ENCODE peak calls at places on chromosomes 2 and 18, in ten cellular contexts. U is CD8-positive, alpha-beta memory T cell; J is GM23248; G is NT2/D1; K is choroid plexus epithelial cell; Q is right lobe of liver; C is lower lobe of right lung; Z is CD8-positive, alpha-beta T cell; R is foreskin fibroblast; V is prostate gland. W is an unnamed sample.

GRCh38 chr2:227132986-227133385 is 31.0 kb downstream of the COL4A4 start:
- DNase-seq in U (no peak), J (no peak), G (no peak), K (no peak), Q (peak), C (no peak), Z (no peak), R (no peak), V (no peak), W (no peak)

GRCh38 chr2:196696423-196697073 is 57.0 kb downstream of the CCDC150 start:
- DNase-seq in U (no peak), J (peak), G (no peak), K (peak), Q (no peak), C (no peak), Z (no peak), R (peak), V (no peak), W (peak)

GRCh38 chr2:189082576-189082975 is 97.0 kb downstream of the COL5A2 start:
- DNase-seq in U (no peak), J (peak), G (no peak), K (peak), Q (no peak), C (peak), Z (no peak), R (peak), V (no peak), W (no peak)

GRCh38 chr2:226002438-226002837 is 602.9 kb downstream of the NYAP2 start:
- DNase-seq in U (no peak), J (peak), G (no peak), K (peak), Q (no peak), C (no peak), Z (no peak), R (peak), V (no peak), W (peak)

GRCh38 chr2:16138811-16139662 is 198.7 kb downstream of the MYCN start:
- DNase-seq in U (no peak), J (no peak), G (no peak), K (no peak), Q (no peak), C (no peak), Z (no peak), R (no peak), V (no peak), W (no peak)

GRCh38 chr18:12238861-12239260 is 15.3 kb upstream of the CIDEA start:
- DNase-seq in U (no peak), J (peak), G (no peak), K (peak), Q (no peak), C (no peak), Z (no peak), R (peak), V (no peak), W (no peak)

GRCh38 chr18:58695772-58696171 is 24.5 kb downstream of the MALT1 start:
- DNase-seq in U (no peak), J (no peak), G (no peak), K (no peak), Q (no peak), C (no peak), Z (no peak), R (no peak), V (no peak), W (no peak)

GRCh38 chr18:61379827-61380226 is 46.6 kb downstream of the CDH20 start:
- DNase-seq in U (no peak), J (no peak), G (no peak), K (no peak), Q (no peak), C (no peak), Z (no peak), R (no peak), V (no peak), W (no peak)

GRCh38 chr2:236657801-236658200 is 88.2 kb downstream of the ACKR3 start:
- DNase-seq in U (no peak), J (no peak), G (no peak), K (peak), Q (no peak), C (no peak), Z (no peak), R (no peak), V (no peak), W (no peak)

GRCh38 chr2:26679857-26680256 is 12.7 kb upstream of the KCNK3 start:
- DNase-seq in U (no peak), J (no peak), G (no peak), K (no peak), Q (no peak), C (no peak), Z (no peak), R (no peak), V (no peak), W (no peak)

GRCh38 chr2:112733449-112733848 is 12.6 kb downstream of the NT5DC4 start:
- DNase-seq in U (no peak), J (no peak), G (no peak), K (no peak), Q (no peak), C (no peak), Z (no peak), R (no peak), V (no peak), W (no peak)

GRCh38 chr2:142140434-142140845 is 9.6 kb upstream of the LRP1B start:
- DNase-seq in U (no peak), J (peak), G (peak), K (peak), Q (no peak), C (no peak), Z (no peak), R (peak), V (no peak), W (peak)

GRCh38 chr18:58168986-58169385 is 125.0 kb downstream of the NEDD4L start:
- DNase-seq in U (no peak), J (no peak), G (no peak), K (no peak), Q (no peak), C (no peak), Z (no peak), R (no peak), V (no peak), W (no peak)

GRCh38 chr2:53933329-53933728 is 37.5 kb downstream of the PSME4 start:
- DNase-seq in U (no peak), J (no peak), G (no peak), K (peak), Q (no peak), C (no peak), Z (no peak), R (no peak), V (no peak), W (no peak)

GRCh38 chr18:70720607-70721006 is 431.8 kb downstream of the SOCS6 start:
- DNase-seq in U (no peak), J (peak), G (no peak), K (peak), Q (no peak), C (no peak), Z (no peak), R (no peak), V (no peak), W (no peak)

GRCh38 chr2:9333591-9334171 is 89.6 kb downstream of the ITGB1BP1 start:
- DNase-seq in U (no peak), J (peak), G (peak), K (peak), Q (peak), C (no peak), Z (no peak), R (peak), V (peak), W (peak)

GRCh38 chr2:241507430-241508239 is 749 bp downstream of the STK25 start:
- DNase-seq in U (peak), J (peak), G (no peak), K (peak), Q (peak), C (peak), Z (peak), R (peak), V (no peak), W (peak)

GRCh38 chr2:227939271-227940027 is 68.0 kb downstream of the DAW1 start:
- DNase-seq in U (no peak), J (peak), G (peak), K (peak), Q (no peak), C (no peak), Z (no peak), R (peak), V (no peak), W (peak)

GRCh38 chr2:45941758-45942738 is 290.6 kb downstream of the PRKCE start:
- DNase-seq in U (no peak), J (peak), G (no peak), K (peak), Q (no peak), C (no peak), Z (no peak), R (peak), V (no peak), W (no peak)

GRCh38 chr18:55414475-55414874 is 173.5 kb downstream of the TCF4 start:
- DNase-seq in U (no peak), J (no peak), G (no peak), K (no peak), Q (no peak), C (no peak), Z (no peak), R (no peak), V (no peak), W (no peak)

GRCh38 chr2:168254158-168254935 is 7.0 kb upstream of the STK39 start:
- DNase-seq in U (no peak), J (peak), G (no peak), K (peak), Q (no peak), C (no peak), Z (no peak), R (peak), V (no peak), W (peak)

GRCh38 chr2:167478196-167478595 is 589.9 kb downstream of the XIRP2 start:
- DNase-seq in U (no peak), J (no peak), G (no peak), K (no peak), Q (no peak), C (no peak), Z (no peak), R (no peak), V (no peak), W (no peak)

GRCh38 chr2:109448946-109449788 is 164.6 kb downstream of the SEPTIN10 start:
- DNase-seq in U (no peak), J (no peak), G (no peak), K (no peak), Q (peak), C (no peak), Z (no peak), R (no peak), V (peak), W (peak)

GRCh38 chr2:162153608-162154224 is 1.7 kb upstream of the GCG start:
- DNase-seq in U (peak), J (peak), G (peak), K (peak), Q (peak), C (no peak), Z (peak), R (peak), V (no peak), W (peak)

GRCh38 chr2:38113999-38114708 is 38.2 kb upstream of the CYP1B1 start:
- DNase-seq in U (no peak), J (peak), G (no peak), K (peak), Q (no peak), C (no peak), Z (no peak), R (peak), V (no peak), W (peak)

GRCh38 chr2:43228341-43228751 is 1.9 kb upstream of the ZFP36L2 start:
- DNase-seq in U (no peak), J (peak), G (no peak), K (no peak), Q (no peak), C (peak), Z (no peak), R (no peak), V (no peak), W (no peak)
- H3K4me3 ChIP-seq in U (peak), J (peak), G (peak), K (no peak), Q (no peak), C (peak), Z (peak), R (peak), V (peak), W (no peak)

GRCh38 chr2:128623776-128624424 is 305.2 kb upstream of the HS6ST1 start:
- DNase-seq in U (no peak), J (peak), G (no peak), K (peak), Q (no peak), C (peak), Z (no peak), R (peak), V (peak), W (no peak)
- H3K4me3 ChIP-seq in U (no peak), J (no peak), G (no peak), K (no peak), Q (no peak), C (no peak), Z (no peak), R (no peak), V (no peak), W (no peak)

GRCh38 chr2:119064567-119064966 is 94.0 kb downstream of the C1QL2 start:
- DNase-seq in U (no peak), J (peak), G (no peak), K (peak), Q (no peak), C (no peak), Z (no peak), R (peak), V (no peak), W (no peak)
- H3K4me3 ChIP-seq in U (no peak), J (no peak), G (no peak), K (no peak), Q (no peak), C (no peak), Z (no peak), R (no peak), V (no peak), W (no peak)

DNA sequence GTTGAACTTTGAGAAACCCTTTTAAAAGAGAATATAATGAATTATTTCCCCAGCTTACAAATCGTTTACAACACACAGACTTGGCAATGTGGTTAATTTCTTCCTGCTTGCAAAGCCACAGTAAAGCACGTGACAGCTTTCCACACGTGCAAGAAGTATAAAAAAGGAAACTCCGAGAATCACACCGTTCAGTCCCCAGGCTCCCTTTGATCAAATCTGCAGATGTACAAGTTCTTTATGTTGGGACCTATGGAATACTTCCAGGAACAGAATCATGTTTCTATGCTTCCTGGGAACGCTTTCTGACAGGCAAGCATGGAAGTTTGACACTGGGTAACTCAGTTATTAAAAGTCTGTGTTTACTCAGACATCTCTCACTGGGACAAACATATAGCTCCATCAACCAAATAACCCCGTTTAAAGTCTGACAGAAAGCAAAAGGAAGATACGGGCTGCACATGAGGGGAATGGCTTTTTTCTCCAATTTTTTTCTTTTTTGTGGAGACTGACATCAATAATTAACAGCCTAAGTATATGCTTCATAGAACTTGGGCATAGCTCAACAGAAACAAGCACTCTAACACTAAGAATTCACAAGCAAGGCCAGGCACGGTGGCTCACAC is 134.8 kb downstream of the EIPR1 start:
- DNase-seq in U (peak), J (peak), G (no peak), K (peak), Q (no peak), C (no peak), Z (peak), R (peak), V (no peak), W (no peak)
- H3K4me3 ChIP-seq in U (no peak), J (no peak), G (no peak), K (no peak), Q (no peak), C (no peak), Z (peak), R (no peak), V (no peak), W (no peak)

DNA sequence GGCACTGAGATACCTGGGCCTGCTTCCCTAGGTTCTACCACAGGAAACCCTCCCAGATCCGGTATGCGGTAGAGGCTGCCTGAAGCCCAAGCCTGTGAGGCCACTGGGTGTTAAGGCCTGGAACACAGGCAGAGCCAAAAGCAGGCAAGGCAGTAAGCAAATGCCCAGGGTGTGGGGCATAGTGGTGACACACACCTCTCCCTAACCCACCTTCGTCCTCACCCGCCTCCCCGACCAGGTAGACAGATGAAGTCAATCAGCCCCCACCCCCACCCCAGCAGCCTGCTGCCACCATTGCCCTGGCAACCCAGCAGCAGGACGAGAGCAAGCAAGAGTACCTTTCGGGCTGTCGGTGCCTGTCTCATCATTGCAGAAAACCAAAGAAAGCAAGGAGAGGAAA is 6.1 kb downstream of the DCTN1 start:
- DNase-seq in U (no peak), J (no peak), G (no peak), K (no peak), Q (no peak), C (no peak), Z (no peak), R (no peak), V (no peak), W (no peak)
- H3K4me3 ChIP-seq in U (no peak), J (no peak), G (peak), K (peak), Q (no peak), C (peak), Z (no peak), R (peak), V (peak), W (peak)

DNA sequence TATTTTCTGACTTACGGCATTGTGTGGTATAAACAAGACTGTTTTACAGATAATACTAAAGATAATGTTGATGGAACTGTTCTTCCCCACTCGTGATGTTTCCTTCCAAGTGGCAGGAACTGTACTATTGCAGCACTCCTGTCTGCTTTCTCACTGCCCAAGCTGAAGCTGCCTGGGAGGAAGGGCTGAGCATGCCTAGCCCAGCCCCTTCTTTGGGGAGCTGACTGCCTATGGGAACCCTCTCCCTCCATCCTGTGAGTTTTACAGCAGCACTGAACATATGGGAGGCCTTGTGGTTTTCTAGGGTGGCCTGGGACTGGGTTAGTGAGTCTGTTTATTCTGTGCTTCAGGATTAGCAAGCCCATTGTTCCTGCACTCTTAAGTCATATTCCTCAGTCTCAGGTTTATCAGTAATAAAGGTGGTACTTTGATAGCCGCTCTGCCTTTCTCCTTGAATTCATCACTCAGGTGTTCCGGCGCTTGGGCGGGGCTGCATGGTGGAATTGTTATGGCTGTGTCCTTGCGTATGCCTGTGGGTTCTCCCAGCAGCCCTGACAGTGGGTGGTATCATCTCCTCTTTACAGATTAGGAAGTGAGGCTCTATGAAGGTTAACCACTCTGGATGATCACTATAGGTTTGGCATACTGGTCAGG is 379.7 kb downstream of the PTPRM start:
- DNase-seq in U (no peak), J (peak), G (no peak), K (peak), Q (no peak), C (no peak), Z (no peak), R (peak), V (no peak), W (peak)
- H3K4me3 ChIP-seq in U (no peak), J (peak), G (no peak), K (peak), Q (no peak), C (peak), Z (no peak), R (peak), V (no peak), W (peak)

W was measured in epithelial cell of esophagus.